ENCODE peak calls at places on chromosomes 3 and 15, in five cellular contexts. H is NCI-H345; W is memory B cell; A is activated naive CD4-positive, alpha-beta T cell; J is posterior cingulate gyrus. E is an unnamed sample.

GRCh38 chr3:161854232-161854771 is 357.7 kb downstream of the OTOL1 start:
- DNase-seq in H (no peak), W (no peak), A (no peak), J (no peak), E (peak; percentile 58)

GRCh38 chr3:193865339-193865738 is 270.6 kb upstream of the HES1 start:
- DNase-seq in H (no peak), W (peak; percentile 24), A (no peak), J (no peak), E (no peak)

GRCh38 chr3:134239538-134239937 is 11.1 kb downstream of the RYK start:
- DNase-seq in H (no peak), W (no peak), A (no peak), J (no peak), E (peak; percentile 49)

GRCh38 chr3:48215466-48215865 is 7.8 kb upstream of the CAMP start:
- DNase-seq in H (no peak), W (no peak), A (no peak), J (no peak), E (no peak)

GRCh38 chr3:152835311-152836102 is 576 bp downstream of the P2RY1 start:
- DNase-seq in H (peak; percentile 5), W (no peak), A (no peak), J (peak; percentile 86), E (peak; percentile 13)

GRCh38 chr3:44825264-44825925 is 36.3 kb upstream of the TMEM42 start:
- DNase-seq in H (no peak), W (no peak), A (no peak), J (no peak), E (peak; percentile 19)

GRCh38 chr3:108119398-108120109 is 28.7 kb upstream of the CD47 start:
- DNase-seq in H (no peak), W (no peak), A (no peak), J (no peak), E (no peak)

GRCh38 chr15:48602358-48603122 is 43.0 kb downstream of the FBN1 start:
- DNase-seq in H (no peak), W (no peak), A (no peak), J (no peak), E (peak; percentile 25)

GRCh38 chr3:128133273-128133883 is 9.8 kb upstream of the RUVBL1 start:
- DNase-seq in H (peak; percentile 9), W (peak; percentile 34), A (no peak), J (no peak), E (peak; percentile 43)